ENCODE peak calls at places on chromosomes 11 and 22, in ten cellular contexts. One of them, this sample, is unnamed. For H3K4me1, the result is how much of the 10 kb centered on the place peaks cover.

GRCh38 chr11:38824573-38824972 is 2226.5 kb upstream of the RAG2 start:
- DNase-seq in tibial nerve: no peak
- DNase-seq in colonic mucosa: no peak
- DNase-seq in upper lobe of right lung: no peak
- DNase-seq in IMR-90: peak
- DNase-seq in CD8-positive, alpha-beta memory T cell: no peak
- DNase-seq in MM.1S: peak
- DNase-seq in SK-N-SH: peak
- DNase-seq in A549: peak
- DNase-seq in PC-3: peak
- DNase-seq in this sample: no peak

GRCh38 chr22:22401381-22401780 is 107.2 kb downstream of the ZNF280B start:
- DNase-seq in tibial nerve: no peak
- DNase-seq in colonic mucosa: no peak
- DNase-seq in upper lobe of right lung: no peak
- DNase-seq in IMR-90: no peak
- DNase-seq in CD8-positive, alpha-beta memory T cell: no peak
- DNase-seq in MM.1S: no peak
- DNase-seq in SK-N-SH: no peak
- DNase-seq in A549: no peak
- DNase-seq in PC-3: no peak
- DNase-seq in this sample: no peak

GRCh38 chr11:12802418-12803085 is 128.3 kb downstream of the TEAD1 start:
- DNase-seq in tibial nerve: no peak
- DNase-seq in colonic mucosa: peak
- DNase-seq in upper lobe of right lung: peak
- DNase-seq in IMR-90: peak
- DNase-seq in CD8-positive, alpha-beta memory T cell: no peak
- DNase-seq in MM.1S: no peak
- DNase-seq in SK-N-SH: no peak
- DNase-seq in A549: peak
- DNase-seq in PC-3: peak
- DNase-seq in this sample: peak

GRCh38 chr11:38498721-38499120 is 1900.7 kb upstream of the RAG2 start:
- DNase-seq in tibial nerve: no peak
- DNase-seq in colonic mucosa: no peak
- DNase-seq in upper lobe of right lung: no peak
- DNase-seq in IMR-90: no peak
- DNase-seq in CD8-positive, alpha-beta memory T cell: no peak
- DNase-seq in MM.1S: no peak
- DNase-seq in SK-N-SH: no peak
- DNase-seq in A549: no peak
- DNase-seq in PC-3: peak
- DNase-seq in this sample: no peak

GRCh38 chr11:117020873-117021564 is 77.2 kb downstream of the SIK3 start:
- DNase-seq in tibial nerve: no peak
- DNase-seq in colonic mucosa: peak
- DNase-seq in upper lobe of right lung: no peak
- DNase-seq in IMR-90: no peak
- DNase-seq in CD8-positive, alpha-beta memory T cell: no peak
- DNase-seq in MM.1S: no peak
- DNase-seq in SK-N-SH: no peak
- DNase-seq in A549: no peak
- DNase-seq in PC-3: no peak
- DNase-seq in this sample: no peak

GRCh38 chr11:2775083-2775625 is 75.4 kb upstream of the KCNQ1OT1 start:
- DNase-seq in tibial nerve: no peak
- DNase-seq in colonic mucosa: peak
- DNase-seq in upper lobe of right lung: peak
- DNase-seq in IMR-90: no peak
- DNase-seq in CD8-positive, alpha-beta memory T cell: no peak
- DNase-seq in MM.1S: peak
- DNase-seq in SK-N-SH: no peak
- DNase-seq in A549: no peak
- DNase-seq in PC-3: no peak
- DNase-seq in this sample: no peak

GRCh38 chr22:36323855-36324331 is 63.9 kb downstream of the MYH9 start:
- DNase-seq in tibial nerve: no peak
- DNase-seq in colonic mucosa: no peak
- DNase-seq in upper lobe of right lung: no peak
- DNase-seq in IMR-90: no peak
- DNase-seq in CD8-positive, alpha-beta memory T cell: no peak
- DNase-seq in MM.1S: no peak
- DNase-seq in SK-N-SH: no peak
- DNase-seq in A549: no peak
- DNase-seq in PC-3: no peak
- DNase-seq in this sample: peak

GRCh38 chr11:8327761-8328192 is 64.1 kb upstream of the LMO1 start:
- DNase-seq in tibial nerve: no peak
- DNase-seq in colonic mucosa: no peak
- DNase-seq in upper lobe of right lung: no peak
- DNase-seq in IMR-90: no peak
- DNase-seq in CD8-positive, alpha-beta memory T cell: no peak
- DNase-seq in MM.1S: no peak
- DNase-seq in SK-N-SH: no peak
- DNase-seq in A549: no peak
- DNase-seq in PC-3: no peak
- DNase-seq in this sample: no peak

GRCh38 chr11:134664863-134665535 is 253.0 kb upstream of the B3GAT1 start:
- DNase-seq in tibial nerve: no peak
- DNase-seq in colonic mucosa: no peak
- DNase-seq in upper lobe of right lung: no peak
- DNase-seq in IMR-90: no peak
- DNase-seq in CD8-positive, alpha-beta memory T cell: no peak
- DNase-seq in MM.1S: no peak
- DNase-seq in SK-N-SH: no peak
- DNase-seq in A549: no peak
- DNase-seq in PC-3: no peak
- DNase-seq in this sample: no peak

GRCh38 chr22:47544696-47545095 is 782.2 kb downstream of the TBC1D22A start:
- DNase-seq in tibial nerve: no peak
- DNase-seq in colonic mucosa: no peak
- DNase-seq in upper lobe of right lung: no peak
- DNase-seq in IMR-90: no peak
- DNase-seq in CD8-positive, alpha-beta memory T cell: no peak
- DNase-seq in MM.1S: no peak
- DNase-seq in SK-N-SH: no peak
- DNase-seq in A549: no peak
- DNase-seq in PC-3: no peak
- DNase-seq in this sample: no peak

GRCh38 chr11:106091480-106092123 is 14.1 kb downstream of the AASDHPPT start:
- DNase-seq in tibial nerve: no peak
- DNase-seq in colonic mucosa: no peak
- DNase-seq in upper lobe of right lung: peak
- DNase-seq in IMR-90: peak
- DNase-seq in CD8-positive, alpha-beta memory T cell: no peak
- DNase-seq in MM.1S: peak
- DNase-seq in SK-N-SH: no peak
- DNase-seq in A549: no peak
- DNase-seq in PC-3: peak
- DNase-seq in this sample: no peak

GRCh38 chr11:113184498-113184897 is 129.9 kb upstream of the TTC12 start:
- DNase-seq in tibial nerve: no peak
- DNase-seq in colonic mucosa: no peak
- DNase-seq in upper lobe of right lung: no peak
- DNase-seq in IMR-90: peak
- DNase-seq in CD8-positive, alpha-beta memory T cell: no peak
- DNase-seq in MM.1S: no peak
- DNase-seq in SK-N-SH: no peak
- DNase-seq in A549: peak
- DNase-seq in PC-3: peak
- DNase-seq in this sample: no peak

GRCh38 chr22:40838486-40838885 is 18.0 kb downstream of the ST13 start:
- DNase-seq in tibial nerve: no peak
- DNase-seq in colonic mucosa: no peak
- DNase-seq in upper lobe of right lung: no peak
- DNase-seq in IMR-90: no peak
- DNase-seq in CD8-positive, alpha-beta memory T cell: no peak
- DNase-seq in MM.1S: no peak
- DNase-seq in SK-N-SH: no peak
- DNase-seq in A549: no peak
- DNase-seq in PC-3: no peak
- DNase-seq in this sample: no peak

GRCh38 chr11:26549176-26549575 is 22.9 kb downstream of the MUC15 start:
- DNase-seq in tibial nerve: no peak
- DNase-seq in colonic mucosa: no peak
- DNase-seq in upper lobe of right lung: no peak
- DNase-seq in IMR-90: no peak
- DNase-seq in CD8-positive, alpha-beta memory T cell: no peak
- DNase-seq in MM.1S: no peak
- DNase-seq in SK-N-SH: no peak
- DNase-seq in A549: no peak
- DNase-seq in PC-3: no peak
- DNase-seq in this sample: no peak

GRCh38 chr22:49368221-49368975 is 459.3 kb downstream of the BRD1 start:
- DNase-seq in tibial nerve: peak
- DNase-seq in colonic mucosa: peak
- DNase-seq in upper lobe of right lung: peak
- DNase-seq in IMR-90: no peak
- DNase-seq in CD8-positive, alpha-beta memory T cell: no peak
- DNase-seq in MM.1S: no peak
- DNase-seq in SK-N-SH: no peak
- DNase-seq in A549: no peak
- DNase-seq in PC-3: no peak
- DNase-seq in this sample: no peak

GRCh38 chr11:65915101-65915820 is 3.6 kb downstream of the C11orf68 start:
- DNase-seq in tibial nerve: no peak
- DNase-seq in colonic mucosa: no peak
- DNase-seq in upper lobe of right lung: no peak
- DNase-seq in IMR-90: no peak
- DNase-seq in CD8-positive, alpha-beta memory T cell: no peak
- DNase-seq in MM.1S: no peak
- DNase-seq in SK-N-SH: no peak
- DNase-seq in A549: no peak
- DNase-seq in PC-3: no peak
- DNase-seq in this sample: peak

GRCh38 chr22:30325065-30325720 is 1.5 kb downstream of the TBC1D10A start:
- DNase-seq in tibial nerve: peak
- DNase-seq in colonic mucosa: peak
- DNase-seq in upper lobe of right lung: no peak
- DNase-seq in IMR-90: peak
- DNase-seq in CD8-positive, alpha-beta memory T cell: no peak
- DNase-seq in MM.1S: no peak
- DNase-seq in SK-N-SH: no peak
- DNase-seq in A549: peak
- DNase-seq in PC-3: peak
- DNase-seq in this sample: peak

GRCh38 chr22:43881091-43882061 is 10.4 kb downstream of the PNPLA5 start:
- DNase-seq in tibial nerve: no peak
- DNase-seq in colonic mucosa: no peak
- DNase-seq in upper lobe of right lung: peak
- DNase-seq in IMR-90: no peak
- DNase-seq in CD8-positive, alpha-beta memory T cell: no peak
- DNase-seq in MM.1S: no peak
- DNase-seq in SK-N-SH: no peak
- DNase-seq in A549: no peak
- DNase-seq in PC-3: no peak
- DNase-seq in this sample: no peak
- H3K27ac ChIP-seq in tibial nerve: no peak
- H3K27ac ChIP-seq in colonic mucosa: no peak
- H3K27ac ChIP-seq in upper lobe of right lung: no peak
- H3K27ac ChIP-seq in IMR-90: no peak
- H3K27ac ChIP-seq in CD8-positive, alpha-beta memory T cell: no peak
- H3K27ac ChIP-seq in MM.1S: no peak
- H3K27ac ChIP-seq in SK-N-SH: no peak
- H3K27ac ChIP-seq in A549: no peak
- H3K27ac ChIP-seq in PC-3: no peak
- H3K27ac ChIP-seq in this sample: no peak

GRCh38 chr11:57461841-57462489 is 1.6 kb downstream of the RTN4RL2 start:
- DNase-seq in tibial nerve: no peak
- DNase-seq in colonic mucosa: no peak
- DNase-seq in upper lobe of right lung: no peak
- DNase-seq in IMR-90: no peak
- DNase-seq in CD8-positive, alpha-beta memory T cell: no peak
- DNase-seq in MM.1S: no peak
- DNase-seq in SK-N-SH: no peak
- DNase-seq in A549: no peak
- DNase-seq in PC-3: no peak
- DNase-seq in this sample: no peak
- H3K4me3 ChIP-seq in tibial nerve: no peak
- H3K4me3 ChIP-seq in colonic mucosa: no peak
- H3K4me3 ChIP-seq in upper lobe of right lung: no peak
- H3K4me3 ChIP-seq in IMR-90: no peak
- H3K4me3 ChIP-seq in CD8-positive, alpha-beta memory T cell: no peak
- H3K4me3 ChIP-seq in MM.1S: no peak
- H3K4me3 ChIP-seq in SK-N-SH: no peak
- H3K4me3 ChIP-seq in A549: peak
- H3K4me3 ChIP-seq in PC-3: no peak
- H3K4me3 ChIP-seq in this sample: no peak

GRCh38 chr22:43160497-43161126 is 9.3 kb downstream of the TSPO start:
- DNase-seq in tibial nerve: no peak
- DNase-seq in colonic mucosa: no peak
- DNase-seq in upper lobe of right lung: no peak
- DNase-seq in IMR-90: no peak
- DNase-seq in CD8-positive, alpha-beta memory T cell: no peak
- DNase-seq in MM.1S: no peak
- DNase-seq in SK-N-SH: no peak
- DNase-seq in A549: no peak
- DNase-seq in PC-3: no peak
- DNase-seq in this sample: no peak
- H3K4me1 ChIP-seq in tibial nerve: half or more
- H3K4me1 ChIP-seq in colonic mucosa: under half
- H3K4me1 ChIP-seq in upper lobe of right lung: under half
- H3K4me1 ChIP-seq in IMR-90: under half
- H3K4me1 ChIP-seq in CD8-positive, alpha-beta memory T cell: under half
- H3K4me1 ChIP-seq in MM.1S: under half
- H3K4me1 ChIP-seq in SK-N-SH: under half
- H3K4me1 ChIP-seq in A549: under half
- H3K4me1 ChIP-seq in PC-3: under half
- H3K4me1 ChIP-seq in this sample: under half

GRCh38 chr11:59281177-59281576 is 68.5 kb upstream of the MPEG1 start:
- DNase-seq in tibial nerve: no peak
- DNase-seq in colonic mucosa: no peak
- DNase-seq in upper lobe of right lung: no peak
- DNase-seq in IMR-90: no peak
- DNase-seq in CD8-positive, alpha-beta memory T cell: no peak
- DNase-seq in MM.1S: no peak
- DNase-seq in SK-N-SH: no peak
- DNase-seq in A549: no peak
- DNase-seq in PC-3: no peak
- DNase-seq in this sample: no peak

GRCh38 chr11:59285716-59286260 is 72.9 kb upstream of the OR5AN1 start:
- DNase-seq in tibial nerve: no peak
- DNase-seq in colonic mucosa: no peak
- DNase-seq in upper lobe of right lung: no peak
- DNase-seq in IMR-90: no peak
- DNase-seq in CD8-positive, alpha-beta memory T cell: no peak
- DNase-seq in MM.1S: no peak
- DNase-seq in SK-N-SH: no peak
- DNase-seq in A549: no peak
- DNase-seq in PC-3: no peak
- DNase-seq in this sample: no peak

GRCh38 chr11:59283311-59283710 is 70.6 kb upstream of the MPEG1 start:
- DNase-seq in tibial nerve: no peak
- DNase-seq in colonic mucosa: no peak
- DNase-seq in upper lobe of right lung: no peak
- DNase-seq in IMR-90: no peak
- DNase-seq in CD8-positive, alpha-beta memory T cell: no peak
- DNase-seq in MM.1S: no peak
- DNase-seq in SK-N-SH: no peak
- DNase-seq in A549: no peak
- DNase-seq in PC-3: no peak
- DNase-seq in this sample: no peak

GRCh38 chr11:59283825-59284772 is 71.4 kb upstream of the MPEG1 start:
- DNase-seq in tibial nerve: peak
- DNase-seq in colonic mucosa: peak
- DNase-seq in upper lobe of right lung: no peak
- DNase-seq in IMR-90: peak
- DNase-seq in CD8-positive, alpha-beta memory T cell: peak
- DNase-seq in MM.1S: peak
- DNase-seq in SK-N-SH: no peak
- DNase-seq in A549: peak
- DNase-seq in PC-3: peak
- DNase-seq in this sample: no peak

GRCh38 chr11:59284773-59285129 is 72.0 kb upstream of the MPEG1 start:
- DNase-seq in tibial nerve: no peak
- DNase-seq in colonic mucosa: no peak
- DNase-seq in upper lobe of right lung: no peak
- DNase-seq in IMR-90: no peak
- DNase-seq in CD8-positive, alpha-beta memory T cell: no peak
- DNase-seq in MM.1S: no peak
- DNase-seq in SK-N-SH: no peak
- DNase-seq in A549: no peak
- DNase-seq in PC-3: no peak
- DNase-seq in this sample: no peak
- H3K27ac ChIP-seq in tibial nerve: no peak
- H3K27ac ChIP-seq in colonic mucosa: no peak
- H3K27ac ChIP-seq in upper lobe of right lung: no peak
- H3K27ac ChIP-seq in IMR-90: no peak
- H3K27ac ChIP-seq in CD8-positive, alpha-beta memory T cell: no peak
- H3K27ac ChIP-seq in MM.1S: no peak
- H3K27ac ChIP-seq in SK-N-SH: no peak
- H3K27ac ChIP-seq in A549: no peak
- H3K27ac ChIP-seq in PC-3: no peak
- H3K27ac ChIP-seq in this sample: no peak